ENCODE peak calls at places on chromosomes 13 and 19, in six cellular contexts. E, O, L, C, Z and B are unnamed samples.

GRCh38 chr13:99860736-99861135 is 110.8 kb downstream of the ZIC5 start:
- DNase-seq in L (no peak), Z (no peak), O (no peak), C (no peak), E (no peak), B (no peak)

GRCh38 chr13:112643759-112644459 is 45.9 kb upstream of the ATP11A start:
- DNase-seq in Z (no peak), C (no peak), O (no peak), L (peak), E (no peak), B (no peak)

GRCh38 chr19:48926909-48927308 is 6.6 kb upstream of the DHDH start:
- DNase-seq in E (peak), C (no peak), O (peak), L (no peak), Z (no peak), B (no peak)

GRCh38 chr13:45410466-45410865 is 7.7 kb downstream of the SLC25A30 start:
- DNase-seq in L (no peak), O (peak), C (no peak), E (no peak), Z (no peak), B (no peak)

GRCh38 chr19:46019270-46019669 is 3.6 kb downstream of the PGLYRP1 start:
- DNase-seq in C (no peak), O (no peak), E (no peak), L (no peak), Z (no peak), B (no peak)

GRCh38 chr13:42486711-42487198 is 87.2 kb upstream of the TNFSF11 start:
- DNase-seq in L (no peak), E (peak), O (no peak), Z (no peak), C (no peak), B (no peak)

GRCh38 chr13:107681611-107682010 is 533.7 kb downstream of the LIG4 start:
- DNase-seq in Z (no peak), C (no peak), E (no peak), L (no peak), O (no peak), B (no peak)

GRCh38 chr13:38657191-38657590 is 29.7 kb upstream of the FREM2 start:
- DNase-seq in O (no peak), L (no peak), E (peak), Z (no peak), C (no peak), B (no peak)

GRCh38 chr13:73610799-73611592 is 523.2 kb downstream of the KLF12 start:
- DNase-seq in O (no peak), E (no peak), C (no peak), L (no peak), Z (no peak), B (no peak)

GRCh38 chr19:19820774-19821315 is 705 bp downstream of the ZNF506 start:
- DNase-seq in Z (no peak), O (no peak), E (no peak), C (no peak), L (no peak), B (no peak)

GRCh38 chr19:342801-343421 is 1.7 kb downstream of the MIER2 start:
- DNase-seq in Z (peak), L (no peak), E (peak), C (no peak), O (peak), B (peak)

GRCh38 chr19:708154-709141 is at the start of gene PALM:
- DNase-seq in C (peak), O (no peak), E (no peak), L (no peak), Z (peak), B (peak)

GRCh38 chr19:37990362-37990761 is 83.4 kb downstream of the SIPA1L3 start:
- DNase-seq in L (no peak), C (no peak), E (no peak), O (peak), Z (no peak), B (no peak)

GRCh38 chr19:57103573-57104277 is 16.1 kb upstream of the USP29 start:
- DNase-seq in O (peak), Z (peak), C (peak), L (peak), E (peak), B (peak)